ENCODE peak calls at places on chromosomes 5 and 9, in six cellular contexts. N, F, K, D, J and G are unnamed samples.

GRCh38 chr5:36357391-36357790 is 55.7 kb upstream of the RANBP3L start:
- DNase-seq in J (no peak), D (no peak), K (no peak), N (no peak), F (no peak), G (no peak)

GRCh38 chr9:16207161-16207560 is 654.3 kb downstream of the CCDC171 start:
- DNase-seq in J (no peak), N (no peak), D (no peak), F (no peak), K (peak), G (no peak)

GRCh38 chr5:106397700-106398099 is 1273.0 kb downstream of the EFNA5 start:
- DNase-seq in J (no peak), N (no peak), F (no peak), D (no peak), K (no peak), G (no peak)

GRCh38 chr9:98047002-98047401 is 9.5 kb upstream of the NANS start:
- DNase-seq in F (no peak), N (no peak), K (no peak), J (no peak), D (no peak), G (no peak)

GRCh38 chr5:9430306-9430705 is 115.6 kb downstream of the SEMA5A start:
- DNase-seq in F (no peak), K (no peak), J (no peak), D (no peak), N (no peak), G (no peak)

GRCh38 chr5:75964008-75964407 is 119.2 kb upstream of the SV2C start:
- DNase-seq in K (no peak), N (no peak), D (no peak), F (no peak), J (no peak), G (no peak)

GRCh38 chr5:38162625-38163024 is 95.7 kb upstream of the EGFLAM start:
- DNase-seq in N (no peak), D (no peak), F (no peak), J (no peak), K (no peak), G (no peak)

GRCh38 chr5:93915142-93915553 is 173.7 kb upstream of the POU5F2 start:
- DNase-seq in J (no peak), N (no peak), F (no peak), D (no peak), K (no peak), G (no peak)

GRCh38 chr9:11038366-11038765 is 425.6 kb upstream of the PTPRD start:
- DNase-seq in D (no peak), F (no peak), N (no peak), J (no peak), K (no peak), G (no peak)

GRCh38 chr9:87292449-87293191 is 205.0 kb upstream of the DAPK1 start:
- DNase-seq in F (no peak), K (no peak), J (no peak), N (no peak), D (no peak), G (no peak)

GRCh38 chr9:138105561-138106505 is 228.3 kb downstream of the CACNA1B start:
- DNase-seq in F (no peak), K (no peak), J (peak), D (no peak), N (peak), G (no peak)

GRCh38 chr9:86557063-86557766 is 203.0 kb upstream of the TUT7 start:
- DNase-seq in F (no peak), N (no peak), K (no peak), D (no peak), J (no peak), G (no peak)

GRCh38 chr5:180207593-180207992 is 1.4 kb downstream of the RASGEF1C start:
- DNase-seq in N (no peak), J (no peak), F (no peak), D (no peak), K (no peak), G (no peak)

GRCh38 chr9:130769004-130769403 is 66.0 kb upstream of the ABL1 start:
- DNase-seq in D (no peak), N (no peak), K (no peak), J (no peak), F (no peak), G (no peak)

GRCh38 chr9:33113799-33114547 is 37.5 kb upstream of the SMU1 start:
- DNase-seq in F (no peak), J (peak), D (no peak), K (no peak), N (no peak), G (no peak)

GRCh38 chr5:446066-446725 is 3.2 kb downstream of the EXOC3 start:
- DNase-seq in N (no peak), K (no peak), J (peak), F (no peak), D (no peak), G (no peak)

GRCh38 chr5:763998-764781 is 20.3 kb downstream of the ZDHHC11B start:
- DNase-seq in F (no peak), D (no peak), K (peak), N (peak), J (peak), G (no peak)

GRCh38 chr9:37156781-37157356 is 36.5 kb downstream of the ZCCHC7 start:
- DNase-seq in N (no peak), F (no peak), J (no peak), K (no peak), D (no peak), G (no peak)

GRCh38 chr5:5326126-5326758 is 96.2 kb upstream of the ICE1 start:
- DNase-seq in D (no peak), K (no peak), F (no peak), J (no peak), N (no peak), G (no peak)

GRCh38 chr9:108033976-108034964 is 544.7 kb upstream of the KLF4 start:
- DNase-seq in J (no peak), K (no peak), D (no peak), N (no peak), F (no peak), G (no peak)

GRCh38 chr9:14205463-14205862 is 108.5 kb downstream of the NFIB start:
- DNase-seq in F (no peak), J (no peak), D (no peak), K (no peak), N (no peak), G (no peak)

GRCh38 chr9:15578719-15579118 is 25.9 kb downstream of the CCDC171 start:
- DNase-seq in J (no peak), K (peak), N (no peak), F (no peak), D (no peak), G (no peak)

GRCh38 chr5:133196441-133197085 is 144.8 kb downstream of the HSPA4 start:
- DNase-seq in N (no peak), J (no peak), F (no peak), K (no peak), D (no peak), G (no peak)